ENCODE peak calls at places on chromosomes 16 and 17, in seven cellular contexts. B, Y, P, T, W, N and S are unnamed samples.

GRCh38 chr16:83113317-83113716 is 486.5 kb downstream of the CDH13 start:
- DNase-seq in B (peak), Y (peak), P (no peak), T (no peak), W (no peak), N (no peak), S (no peak)

GRCh38 chr17:2957631-2958286 is 105.6 kb downstream of the OR1D5 start:
- DNase-seq in B (no peak), Y (peak), P (no peak), T (no peak), W (no peak), N (no peak), S (no peak)

GRCh38 chr17:30555942-30556341 is 78.7 kb downstream of the GOSR1 start:
- DNase-seq in B (no peak), Y (no peak), P (no peak), T (no peak), W (no peak), N (no peak), S (no peak)

GRCh38 chr17:82299452-82299851 is 18.0 kb downstream of the CD7 start:
- DNase-seq in B (no peak), Y (no peak), P (no peak), T (no peak), W (no peak), N (no peak), S (no peak)

GRCh38 chr17:16304832-16305231 is 48.4 kb downstream of the CENPV start:
- DNase-seq in B (no peak), Y (peak), P (no peak), T (peak), W (no peak), N (no peak), S (no peak)

GRCh38 chr16:85006639-85007038 is 4.7 kb downstream of the ZDHHC7 start:
- DNase-seq in B (no peak), Y (peak), P (no peak), T (no peak), W (no peak), N (no peak), S (no peak)

GRCh38 chr17:81253358-81254131 is 14.4 kb downstream of the NDUFAF8 start:
- DNase-seq in B (no peak), Y (peak), P (no peak), T (peak), W (no peak), N (no peak), S (no peak)

GRCh38 chr16:81627024-81627423 is 152.1 kb upstream of the PLCG2 start:
- DNase-seq in B (no peak), Y (peak), P (no peak), T (no peak), W (no peak), N (no peak), S (no peak)

GRCh38 chr16:86578499-86579267 is at the start of gene FOXL1:
- DNase-seq in B (no peak), Y (peak), P (peak), T (no peak), W (no peak), N (no peak), S (no peak)

GRCh38 chr16:57988929-57989328 is 11.5 kb downstream of the ZNF319 start:
- DNase-seq in B (no peak), Y (no peak), P (peak), T (no peak), W (peak), N (no peak), S (no peak)

GRCh38 chr17:64694207-64694606 is 32.1 kb upstream of the SMURF2 start:
- DNase-seq in B (peak), Y (peak), P (peak), T (peak), W (peak), N (no peak), S (peak)

GRCh38 chr16:59067207-59067606 is 333.1 kb upstream of the GOT2 start:
- DNase-seq in B (no peak), Y (no peak), P (no peak), T (no peak), W (peak), N (peak), S (peak)

GRCh38 chr17:80455328-80455710 is 21.1 kb downstream of the NPTX1 start:
- DNase-seq in B (no peak), Y (no peak), P (no peak), T (peak), W (no peak), N (no peak), S (no peak)

GRCh38 chr17:17971431-17972125 is 622 bp downstream of the TOM1L2 start:
- DNase-seq in B (no peak), Y (no peak), P (peak), T (no peak), W (no peak), N (no peak), S (no peak)

GRCh38 chr17:77372444-77373297 is 231.9 kb downstream of the SEC14L1 start:
- DNase-seq in B (no peak), Y (peak), P (peak), T (peak), W (peak), N (no peak), S (no peak)
- TF ChIP-seq CTCF in B (no peak), Y (no peak), P (peak), T (no peak), W (no peak), N (no peak), S (no peak)

GRCh38 chr17:1347681-1348318 is 52.2 kb downstream of the YWHAE start:
- DNase-seq in B (no peak), Y (peak), P (no peak), T (no peak), W (peak), N (peak), S (peak)
- H3K4me3 ChIP-seq in B (no peak), Y (no peak), P (peak), T (no peak), W (no peak), N (no peak), S (peak)

GRCh38 chr16:4416200-4417032 is at the start of gene CORO7:
- DNase-seq in B (no peak), Y (peak), P (peak), T (peak), W (peak), N (no peak), S (no peak)
- TF ChIP-seq CTCF in B (no peak), Y (no peak), P (no peak), T (no peak), W (no peak), N (no peak), S (no peak)

GRCh38 chr16:10619271-10619849 is 39.0 kb upstream of the EMP2 start:
- DNase-seq in B (no peak), Y (no peak), P (peak), T (peak), W (peak), N (no peak), S (no peak)
- H3K4me3 ChIP-seq in B (no peak), Y (no peak), P (peak), T (peak), W (no peak), N (no peak), S (no peak)